ENCODE peak calls at places on chromosomes 11 and 22, in nine cellular contexts. S, V, Q, M, C, T, J, W and B are unnamed samples.

GRCh38 chr11:66906077-66906929 is 49.4 kb downstream of the LRFN4 start:
- DNase-seq in S (no peak), V (no peak), Q (no peak), M (no peak), C (peak), T (no peak), J (no peak), W (no peak), B (peak)

GRCh38 chr11:122365545-122366380 is 249.7 kb upstream of the BLID start:
- DNase-seq in S (peak), V (peak), Q (no peak), M (no peak), C (no peak), T (peak), J (no peak), W (no peak), B (no peak)

GRCh38 chr11:68146010-68146540 is 24.9 kb upstream of the CHKA start:
- DNase-seq in S (peak), V (peak), Q (no peak), M (no peak), C (peak), T (no peak), J (no peak), W (no peak), B (peak)

GRCh38 chr22:46240506-46240905 is 9.6 kb downstream of the CDPF1 start:
- DNase-seq in S (no peak), V (no peak), Q (no peak), M (no peak), C (no peak), T (no peak), J (no peak), W (no peak), B (no peak)

GRCh38 chr11:7677071-7677470 is 3.8 kb upstream of the CYB5R2 start:
- DNase-seq in S (no peak), V (no peak), Q (no peak), M (no peak), C (no peak), T (no peak), J (no peak), W (no peak), B (no peak)

GRCh38 chr11:125950178-125950490 is 4.3 kb downstream of the VSIG10L2 start:
- DNase-seq in S (no peak), V (no peak), Q (no peak), M (no peak), C (peak), T (no peak), J (no peak), W (no peak), B (no peak)

GRCh38 chr11:371051-371450 is 1.8 kb downstream of the B4GALNT4 start:
- DNase-seq in S (no peak), V (no peak), Q (no peak), M (no peak), C (no peak), T (no peak), J (no peak), W (no peak), B (peak)

GRCh38 chr11:22192289-22192641 is 620 bp upstream of the ANO5 start:
- DNase-seq in S (no peak), V (peak), Q (no peak), M (no peak), C (peak), T (peak), J (no peak), W (peak), B (peak)

GRCh38 chr11:57427692-57428082 is 766 bp upstream of the SLC43A3 start:
- DNase-seq in S (peak), V (peak), Q (no peak), M (no peak), C (peak), T (peak), J (no peak), W (no peak), B (peak)

GRCh38 chr22:39283312-39284141 is 35.9 kb downstream of the RPL3 start:
- DNase-seq in S (peak), V (peak), Q (no peak), M (no peak), C (peak), T (no peak), J (no peak), W (no peak), B (peak)

GRCh38 chr22:31891366-31892079 is 52.8 kb upstream of the YWHAH start:
- DNase-seq in S (no peak), V (no peak), Q (no peak), M (no peak), C (no peak), T (no peak), J (no peak), W (no peak), B (no peak)

GRCh38 chr22:26143801-26144325 is 25.4 kb upstream of the SEZ6L start:
- DNase-seq in S (no peak), V (no peak), Q (no peak), M (no peak), C (no peak), T (no peak), J (no peak), W (no peak), B (no peak)

GRCh38 chr11:119626910-119627305 is 102.1 kb downstream of the NECTIN1 start:
- DNase-seq in S (no peak), V (no peak), Q (no peak), M (no peak), C (no peak), T (no peak), J (no peak), W (no peak), B (no peak)

GRCh38 chr11:19673924-19674390 is 38.7 kb upstream of the NAV2 start:
- DNase-seq in S (peak), V (peak), Q (no peak), M (no peak), C (peak), T (peak), J (no peak), W (peak), B (no peak)

GRCh38 chr11:87012089-87012488 is 25.6 kb upstream of the TMEM135 start:
- DNase-seq in S (no peak), V (no peak), Q (no peak), M (no peak), C (no peak), T (no peak), J (no peak), W (no peak), B (no peak)